ENCODE peak calls at places on chromosome 12, in seven cellular contexts. Z is neuronal stem cell, G is fibroblast of lung, C is PC-3, B is astrocyte, Q is K562, R is hepatocyte. Y is an unnamed sample.

GRCh38 chr12:32265920-32266319 is 133.4 kb upstream of the FGD4 start:
- DNase-seq in Q (no peak), G (no peak), R (no peak), Z (no peak), B (no peak), C (no peak), Y (no peak)

GRCh38 chr12:81253360-81253759 is 175.5 kb downstream of the ACSS3 start:
- DNase-seq in R (no peak), G (no peak), Q (no peak), Z (no peak), C (no peak), B (no peak), Y (no peak)

GRCh38 chr12:8681129-8681902 is 16.5 kb upstream of the RIMKLB start:
- DNase-seq in Q (no peak), G (peak), Z (no peak), R (peak), B (peak), C (no peak), Y (peak)

GRCh38 chr12:106736051-106736957 is 38.2 kb upstream of the RIC8B start:
- DNase-seq in Q (no peak), B (no peak), Z (no peak), G (no peak), R (no peak), C (peak), Y (no peak)

GRCh38 chr12:40010899-40011774 is 94.7 kb downstream of the SLC2A13 start:
- DNase-seq in Z (peak), Q (peak), B (peak), R (peak), G (peak), C (peak), Y (peak)

GRCh38 chr12:106301241-106301610 is 1.3 kb upstream of the TCP11L2 start:
- DNase-seq in B (peak), R (no peak), G (no peak), C (no peak), Q (no peak), Z (no peak), Y (no peak)

GRCh38 chr12:68962855-68963455 is 30.0 kb upstream of the CPM start:
- DNase-seq in C (no peak), B (no peak), Q (no peak), Z (no peak), R (peak), G (peak), Y (peak)

GRCh38 chr12:122891661-122892525 is 4.0 kb downstream of the VPS37B start:
- DNase-seq in G (peak), R (no peak), B (peak), Q (peak), Z (peak), C (peak), Y (no peak)

GRCh38 chr12:68856510-68856909 is 48.5 kb downstream of the MDM2 start:
- DNase-seq in B (no peak), Z (no peak), Q (no peak), C (no peak), R (no peak), G (no peak), Y (no peak)

GRCh38 chr12:7433276-7433822 is 10.6 kb downstream of the CD163L1 start:
- DNase-seq in Z (no peak), R (no peak), G (peak), Q (no peak), B (peak), C (peak), Y (no peak)

GRCh38 chr12:50107416-50108268 is 3.8 kb downstream of the GPD1 start:
- DNase-seq in C (no peak), G (no peak), B (no peak), R (no peak), Z (no peak), Q (no peak), Y (no peak)

GRCh38 chr12:123602651-123603195 is 824 bp downstream of the DDX55 start:
- DNase-seq in Q (no peak), G (no peak), Z (no peak), R (peak), C (no peak), B (no peak), Y (no peak)

GRCh38 chr12:99984271-99985128 is at the start of gene ANKS1B:
- DNase-seq in G (peak), Q (peak), Z (peak), B (peak), R (peak), C (peak), Y (peak)

GRCh38 chr12:91566328-91567099 is 383.9 kb upstream of the DCN start:
- DNase-seq in Z (no peak), G (no peak), Q (no peak), R (no peak), C (no peak), B (no peak), Y (no peak)

GRCh38 chr12:60308366-60309000 is 712.7 kb downstream of the SLC16A7 start:
- DNase-seq in Z (no peak), C (peak), G (peak), B (peak), R (no peak), Q (no peak), Y (no peak)

GRCh38 chr12:79690156-79690605 is 583 bp downstream of the PAWR start:
- DNase-seq in B (no peak), Q (no peak), R (no peak), Z (peak), C (peak), G (no peak), Y (no peak)

GRCh38 chr12:95994476-95994875 is 1.7 kb downstream of the HAL start:
- DNase-seq in Q (no peak), R (no peak), B (no peak), C (no peak), G (no peak), Z (no peak), Y (no peak)

GRCh38 chr12:118727967-118728366 is 253.4 kb upstream of the SRRM4 start:
- DNase-seq in G (no peak), R (no peak), Z (no peak), Q (no peak), B (no peak), C (no peak), Y (no peak)

GRCh38 chr12:63028951-63029350 is 94.0 kb upstream of the PPM1H start:
- DNase-seq in G (no peak), C (no peak), B (no peak), R (no peak), Q (no peak), Z (no peak), Y (no peak)

GRCh38 chr12:3545121-3545796 is 54.3 kb downstream of the PRMT8 start:
- DNase-seq in C (peak), B (no peak), Q (no peak), Z (no peak), R (no peak), G (no peak), Y (no peak)

GRCh38 chr12:108786450-108786849 is 55.1 kb upstream of the CORO1C start:
- DNase-seq in Z (no peak), B (no peak), G (no peak), R (no peak), C (peak), Q (no peak), Y (no peak)

GRCh38 chr12:121005346-121005815 is 10.9 kb downstream of the C12orf43 start:
- DNase-seq in Z (peak), C (peak), Q (peak), G (peak), R (peak), B (no peak), Y (peak)

GRCh38 chr12:28866715-28867503 is 282.2 kb upstream of the FAR2 start:
- DNase-seq in B (peak), Z (no peak), G (no peak), R (no peak), C (no peak), Q (no peak), Y (no peak)

GRCh38 chr12:47805417-47805816 is 14.3 kb downstream of the HDAC7 start:
- DNase-seq in C (no peak), Q (no peak), R (no peak), B (no peak), G (peak), Z (no peak), Y (no peak)

GRCh38 chr12:15230751-15231150 is 9.5 kb upstream of the RERG start:
- DNase-seq in B (no peak), C (no peak), G (peak), R (no peak), Q (no peak), Z (no peak), Y (no peak)

GRCh38 chr12:103799504-103800251 is 41.4 kb downstream of the NT5DC3 start:
- DNase-seq in Q (no peak), B (peak), C (peak), Z (no peak), R (peak), G (peak), Y (peak)

GRCh38 chr12:128969480-128970055 is 116.3 kb downstream of the GLT1D1 start:
- DNase-seq in Z (peak), B (no peak), G (no peak), Q (peak), C (peak), R (peak), Y (peak)

DNA sequence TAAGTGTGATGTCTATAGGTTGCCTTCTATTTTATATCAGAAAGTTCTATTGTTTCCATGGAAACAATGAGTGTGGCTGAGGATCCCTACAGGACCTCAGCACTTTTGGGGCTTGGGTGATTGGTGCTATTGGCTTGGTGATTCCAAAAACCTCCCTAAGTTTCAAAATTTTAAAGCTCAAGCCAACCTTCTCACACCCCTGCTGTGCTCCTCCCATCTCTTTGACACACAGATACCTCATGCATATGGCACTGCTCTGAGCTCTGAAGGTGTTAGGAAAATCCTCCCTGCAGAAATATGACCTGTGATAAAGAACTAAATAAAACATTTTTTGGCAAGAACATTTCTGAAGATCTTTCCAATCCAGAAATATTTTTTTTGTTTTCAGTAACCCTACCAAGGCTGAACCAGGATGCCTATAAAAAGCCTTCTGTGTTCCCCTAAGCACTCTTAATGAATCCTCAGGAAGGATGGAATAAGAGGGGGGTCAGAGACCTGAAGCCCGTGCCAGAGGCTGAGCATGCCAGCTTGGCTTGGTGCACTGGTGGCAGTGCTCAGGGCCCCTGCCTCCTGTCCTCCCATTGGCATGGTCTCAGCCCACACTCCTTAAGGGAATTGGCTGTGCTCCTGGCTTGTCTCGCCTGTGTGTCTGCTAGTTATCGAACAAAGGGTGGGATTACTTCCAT is 132.5 kb upstream of the EEA1 start:
- DNase-seq in R (peak), B (no peak), C (no peak), G (no peak), Q (no peak), Z (no peak), Y (no peak)
- H2AFZ ChIP-seq in R (no peak), B (no peak), C (no peak), G (no peak), Q (no peak), Z (peak), Y (no peak)

DNA sequence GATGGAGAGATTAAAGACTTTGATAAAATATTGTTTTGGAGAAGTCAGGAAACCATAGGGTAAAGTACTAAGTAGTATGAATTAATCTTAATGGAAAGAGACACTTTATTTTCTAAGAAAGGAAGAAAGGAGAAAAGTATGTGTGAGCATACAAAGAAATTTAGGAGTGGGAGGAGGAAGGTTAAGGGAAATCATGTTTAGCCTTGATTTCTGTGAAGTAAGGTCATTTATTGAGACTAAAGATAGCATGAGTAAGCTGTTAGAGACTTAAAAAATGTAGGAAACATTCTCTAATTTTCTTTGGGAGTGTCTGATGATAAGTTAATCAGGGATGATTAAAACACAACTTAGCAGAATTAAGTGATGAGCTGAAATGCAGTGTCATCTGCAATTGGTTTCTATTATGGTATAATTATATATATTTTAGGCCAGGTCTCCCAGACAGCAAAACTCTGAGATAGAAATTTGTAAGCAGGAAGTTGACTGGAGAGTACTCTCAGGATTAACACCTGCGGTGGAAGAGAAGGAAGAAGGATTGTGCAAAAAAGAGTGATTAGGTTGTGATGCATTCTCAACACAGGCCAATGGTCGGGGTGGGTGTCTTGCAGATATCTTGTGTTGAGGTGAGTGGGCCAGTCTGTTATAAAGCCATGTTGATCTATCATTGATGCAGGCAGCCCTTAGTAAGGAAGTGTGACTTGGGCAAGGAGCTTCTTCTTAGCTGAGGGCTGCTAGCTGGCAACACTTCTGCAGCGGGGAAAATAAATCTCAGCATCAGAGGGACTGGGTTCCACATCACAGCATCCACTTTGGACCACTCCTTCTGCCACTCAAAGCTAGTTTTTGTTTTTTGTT is 256.2 kb downstream of the AEBP2 start:
- DNase-seq in Q (no peak), Z (no peak), C (no peak), G (no peak), R (no peak), B (peak), Y (no peak)
- H2AFZ ChIP-seq in Q (no peak), Z (no peak), C (no peak), G (no peak), R (no peak), B (no peak), Y (no peak)

GRCh38 chr12:46533723-46534122 is 161.2 kb upstream of the SLC38A2 start:
- DNase-seq in Q (no peak), G (no peak), Z (no peak), C (no peak), R (no peak), B (no peak), Y (no peak)
- H2AFZ ChIP-seq in Q (peak), G (no peak), Z (no peak), C (no peak), R (no peak), B (no peak), Y (no peak)

GRCh38 chr12:51867796-51868428 is 19.4 kb upstream of the FIGNL2 start:
- DNase-seq in B (no peak), R (no peak), G (no peak), Q (no peak), C (no peak), Z (no peak), Y (no peak)

GRCh38 chr12:51869490-51869865 is 18.4 kb upstream of the ANKRD33 start:
- DNase-seq in B (no peak), R (no peak), Z (no peak), Q (no peak), G (no peak), C (no peak), Y (no peak)

GRCh38 chr12:51868821-51869489 is 18.9 kb upstream of the ANKRD33 start:
- DNase-seq in G (no peak), C (no peak), Q (no peak), B (no peak), Z (no peak), R (no peak), Y (no peak)

GRCh38 chr12:51871126-51871525 is 16.8 kb upstream of the ANKRD33 start:
- DNase-seq in R (no peak), G (no peak), Q (no peak), C (no peak), Z (no peak), B (no peak), Y (no peak)

GRCh38 chr12:51869931-51870330 is 18.0 kb upstream of the ANKRD33 start:
- DNase-seq in C (no peak), Z (no peak), B (no peak), Q (no peak), R (no peak), G (no peak), Y (no peak)
- H2AFZ ChIP-seq in C (no peak), Z (peak), B (no peak), Q (no peak), R (no peak), G (no peak), Y (no peak)

GRCh38 chr12:25458047-25458552 is 95.0 kb downstream of the LMNTD1 start:
- DNase-seq in C (peak), G (peak), B (peak), R (no peak), Z (no peak), Q (no peak), Y (peak)

GRCh38 chr12:25459541-25459951 is 93.5 kb downstream of the LMNTD1 start:
- DNase-seq in Z (no peak), C (no peak), B (no peak), R (no peak), Q (no peak), G (no peak), Y (no peak)

GRCh38 chr12:25463521-25463920 is 89.6 kb downstream of the LMNTD1 start:
- DNase-seq in R (no peak), B (no peak), C (no peak), Q (no peak), G (no peak), Z (no peak), Y (no peak)

GRCh38 chr12:25463005-25463404 is 90.1 kb downstream of the LMNTD1 start:
- DNase-seq in Q (no peak), C (no peak), R (no peak), G (no peak), B (no peak), Z (no peak), Y (no peak)
- H2AFZ ChIP-seq in Q (no peak), C (no peak), R (no peak), G (no peak), B (no peak), Z (no peak), Y (no peak)

GRCh38 chr12:18859400-18859799 is 121.5 kb downstream of the CAPZA3 start:
- DNase-seq in G (no peak), Z (no peak), R (no peak), C (no peak), B (no peak), Q (no peak), Y (no peak)

GRCh38 chr12:18863769-18864500 is 126.0 kb downstream of the CAPZA3 start:
- DNase-seq in R (no peak), G (no peak), Q (no peak), B (no peak), C (no peak), Z (no peak), Y (no peak)

GRCh38 chr12:18868673-18869072 is 130.8 kb downstream of the CAPZA3 start:
- DNase-seq in Q (no peak), R (no peak), C (peak), G (peak), Z (no peak), B (peak), Y (no peak)

GRCh38 chr12:18861287-18861858 is 123.5 kb downstream of the CAPZA3 start:
- DNase-seq in Z (no peak), Q (peak), G (peak), C (peak), R (peak), B (peak), Y (no peak)

DNA sequence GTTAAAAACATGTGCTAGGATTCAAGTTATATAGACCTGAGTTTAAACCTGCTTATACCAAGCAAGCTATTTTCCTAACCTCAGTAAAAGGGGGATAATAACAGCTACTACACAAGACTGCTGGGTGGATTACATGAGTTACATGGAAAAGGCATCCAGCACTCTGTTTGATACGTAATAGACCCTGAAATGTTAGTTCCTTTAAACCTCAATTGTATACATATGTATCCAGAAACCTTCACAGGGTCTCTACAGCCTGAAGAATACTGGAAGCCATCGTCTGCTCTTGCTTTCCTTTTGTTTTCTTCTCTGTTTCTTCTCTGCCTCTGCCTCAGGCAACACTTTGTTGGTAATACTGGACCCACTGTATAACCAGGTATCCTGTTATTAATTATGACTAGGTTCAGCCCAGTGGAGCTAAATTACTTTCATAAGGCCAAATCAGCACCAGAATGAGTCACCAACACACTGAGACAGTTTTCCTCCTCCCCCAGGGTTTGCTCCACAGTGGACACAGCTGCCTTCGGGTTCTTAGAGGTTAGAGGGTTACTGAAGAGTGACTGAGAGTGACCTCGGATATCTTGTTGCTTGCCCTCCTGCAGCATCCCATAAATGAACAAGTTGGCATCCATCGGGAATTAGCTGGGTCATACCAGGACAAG is 127.1 kb downstream of the CAPZA3 start:
- DNase-seq in B (peak), C (peak), Q (peak), R (peak), G (peak), Z (no peak), Y (no peak)
- H2AFZ ChIP-seq in B (no peak), C (peak), Q (peak), R (no peak), G (no peak), Z (peak), Y (peak)

GRCh38 chr12:53174881-53175491 is 5.5 kb upstream of the ZNF740 start:
- DNase-seq in R (peak), B (peak), Z (peak), Q (no peak), C (peak), G (peak), Y (peak)

GRCh38 chr12:53171725-53172329 is 8.7 kb upstream of the ZNF740 start:
- DNase-seq in G (no peak), C (peak), Z (no peak), B (no peak), R (no peak), Q (peak), Y (no peak)

GRCh38 chr12:53170876-53171724 is 9.4 kb upstream of the ZNF740 start:
- DNase-seq in R (no peak), B (no peak), Q (no peak), C (no peak), Z (no peak), G (no peak), Y (no peak)

GRCh38 chr12:53172352-53172751 is 8.2 kb upstream of the ZNF740 start:
- DNase-seq in G (peak), Z (no peak), Q (no peak), R (no peak), B (peak), C (peak), Y (no peak)

GRCh38 chr12:53173085-53173715 is 7.3 kb upstream of the ZNF740 start:
- DNase-seq in R (no peak), Q (no peak), C (peak), B (peak), Z (no peak), G (no peak), Y (no peak)
- H2AFZ ChIP-seq in R (no peak), Q (no peak), C (peak), B (peak), Z (no peak), G (peak), Y (no peak)

DNA sequence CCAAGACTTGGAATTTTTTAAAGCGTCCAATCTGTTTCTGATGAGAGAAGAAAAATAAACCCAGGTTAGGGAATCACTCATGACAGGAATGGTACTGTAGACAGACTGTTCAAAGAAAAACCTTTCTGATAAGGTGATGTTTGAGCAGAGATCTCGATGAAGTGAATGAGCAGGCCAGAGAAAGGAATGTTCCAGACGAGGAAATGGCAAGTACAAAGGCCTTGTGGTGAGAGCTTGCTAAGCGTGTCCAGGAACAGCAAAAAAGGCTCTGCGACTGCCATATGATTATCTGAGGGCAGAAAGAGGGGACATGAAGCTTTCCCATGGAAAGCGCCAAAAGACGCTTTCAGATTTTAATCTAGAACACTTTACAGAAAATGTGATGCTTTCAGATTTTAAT is 458.4 kb upstream of the SOX5 start:
- DNase-seq in G (no peak), Q (no peak), R (no peak), C (no peak), B (no peak), Z (no peak), Y (no peak)
- H2AFZ ChIP-seq in G (no peak), Q (no peak), R (no peak), C (no peak), B (no peak), Z (no peak), Y (no peak)